ENCODE peak calls at places on chromosomes 4 and X, in four cellular contexts. V, T, Y and R are unnamed samples.
A peak's percentile ranks its signal among the peaks of the same experiment; 100 is the strongest.

GRCh38 chr4:29711226-29711625 is 1008.9 kb upstream of the PCDH7 start:
- DNase-seq in Y (no peak), V (no peak), T (no peak), R (no peak)

GRCh38 chr4:74619931-74620702 is 174.2 kb downstream of the BTC start:
- DNase-seq in V (no peak), T (no peak), Y (no peak), R (no peak)

GRCh38 chrX:29851971-29852605 is 363.3 kb upstream of the MAGEB2 start:
- DNase-seq in V (no peak), Y (no peak), T (no peak), R (no peak)

GRCh38 chr4:73520821-73521220 is 39.3 kb downstream of the AFM start:
- DNase-seq in T (no peak), V (no peak), Y (no peak), R (no peak)

GRCh38 chrX:130136497-130136896 is 26.2 kb upstream of the ELF4 start:
- DNase-seq in V (no peak), Y (no peak), T (no peak), R (no peak)

GRCh38 chr4:135408109-135408508 is 1206.5 kb upstream of the PABPC4L start:
- DNase-seq in Y (no peak), V (no peak), T (no peak), R (no peak)

GRCh38 chr4:142900622-142901021 is 54.5 kb upstream of the INPP4B start:
- DNase-seq in T (no peak), Y (no peak), V (no peak), R (no peak)

GRCh38 chr4:41156574-41156973 is 57.8 kb downstream of the APBB2 start:
- DNase-seq in T (no peak), V (no peak), Y (no peak), R (peak; percentile 66)

GRCh38 chrX:3820170-3820569 is 106.7 kb upstream of the PRKX start:
- DNase-seq in Y (no peak), T (no peak), V (peak; percentile 7), R (no peak)

GRCh38 chr4:123505457-123506310 is 109.1 kb downstream of the SPRY1 start:
- DNase-seq in T (peak; percentile 44), V (peak; percentile 48), Y (no peak), R (no peak)

GRCh38 chr4:139511320-139511719 is 44.7 kb downstream of the SETD7 start:
- DNase-seq in Y (no peak), T (no peak), V (no peak), R (no peak)

GRCh38 chrX:75291611-75292010 is 17.7 kb downstream of the UPRT start:
- DNase-seq in T (no peak), V (no peak), Y (no peak), R (no peak)